ENCODE peak calls at places on chromosomes 6 and 20, in seven cellular contexts. U, M, Y, C, N, D and B are unnamed samples.

GRCh38 chr6:44040786-44041185 is 86.5 kb downstream of the MRPL14 start:
- DNase-seq in C (no peak), N (no peak), M (no peak), U (no peak), D (no peak), Y (no peak), B (no peak)

GRCh38 chr6:137146206-137146605 is 27.2 kb downstream of the IL22RA2 start:
- DNase-seq in D (no peak), C (no peak), M (no peak), U (no peak), Y (no peak), N (no peak), B (no peak)

GRCh38 chr6:31272431-31272830 is 539 bp upstream of the HLA-C start:
- DNase-seq in N (no peak), C (peak; percentile 30), M (no peak), Y (no peak), U (no peak), D (no peak), B (no peak)

GRCh38 chr6:30782425-30783014 is 38.2 kb upstream of the IER3 start:
- DNase-seq in C (no peak), U (peak; percentile 74), Y (no peak), M (no peak), D (no peak), N (peak; percentile 78), B (no peak)

GRCh38 chr20:19212524-19213502 is at the start of gene SLC24A3:
- DNase-seq in M (no peak), U (peak; percentile 19), N (peak; percentile 62), C (no peak), Y (peak; percentile 69), D (peak; percentile 70), B (peak; percentile 69)

GRCh38 chr6:30646450-30647038 is 389 bp upstream of the C6orf136 start:
- DNase-seq in D (peak; percentile 95), U (no peak), M (peak; percentile 90), C (no peak), N (no peak), Y (no peak), B (peak; percentile 79)

GRCh38 chr20:35615667-35616464 is at the start of gene SPAG4:
- DNase-seq in C (no peak), M (peak; percentile 100), D (peak; percentile 100), N (no peak), Y (peak; percentile 98), U (peak; percentile 70), B (peak; percentile 94)

GRCh38 chr6:106886922-106887797 is 87.4 kb downstream of the CD24 start:
- DNase-seq in D (no peak), U (no peak), M (no peak), N (no peak), C (no peak), Y (peak; percentile 24), B (no peak)

GRCh38 chr6:17589402-17590116 is 10.5 kb upstream of the FAM8A1 start:
- DNase-seq in Y (no peak), M (no peak), D (peak; percentile 70), U (peak; percentile 84), C (no peak), N (no peak), B (no peak)